ENCODE peak calls at places on chromosomes 4 and X, in eight cellular contexts. N is heart right ventricle, M is fibroblast of pulmonary artery, H is progenitor cell of endocrine pancreas, K is right lobe of liver, S is stomach, P is RWPE1, J is IMR-90. R is an unnamed sample.

GRCh38 chr4:61254406-61254805 is 54.3 kb downstream of the ADGRL3 start:
- DNase-seq in K (no peak), N (no peak), S (no peak), M (no peak), H (no peak), J (no peak), P (peak; percentile 25), R (no peak)

GRCh38 chr4:6343950-6344408 is 74.3 kb downstream of the WFS1 start:
- DNase-seq in S (peak; percentile 65), J (peak; percentile 80), P (peak; percentile 83), N (no peak), K (peak; percentile 45), H (no peak), M (peak; percentile 10), R (no peak)

GRCh38 chrX:93977641-93978040 is 303.6 kb downstream of the FAM133A start:
- DNase-seq in M (no peak), S (no peak), H (no peak), K (no peak), J (no peak), P (no peak), N (no peak), R (no peak)

GRCh38 chr4:177480796-177481195 is 38.6 kb upstream of the AGA start:
- DNase-seq in S (no peak), N (no peak), H (no peak), K (no peak), J (peak; percentile 93), M (no peak), P (no peak), R (no peak)

GRCh38 chr4:1541449-1542225 is 135.4 kb upstream of the NKX1-1 start:
- DNase-seq in P (no peak), H (no peak), M (no peak), S (no peak), N (no peak), J (no peak), K (peak; percentile 43), R (no peak)

GRCh38 chr4:106351016-106351415 is 17.6 kb downstream of the GIMD1 start:
- DNase-seq in P (no peak), S (no peak), H (no peak), M (no peak), N (no peak), J (no peak), K (no peak), R (no peak)

GRCh38 chrX:12401252-12401651 is 263.0 kb downstream of the FRMPD4 start:
- DNase-seq in H (no peak), K (no peak), S (no peak), P (no peak), N (peak; percentile 19), J (no peak), M (no peak), R (no peak)

GRCh38 chr4:158229768-158230167 is 19.5 kb downstream of the TMEM144 start:
- DNase-seq in K (no peak), H (no peak), M (no peak), J (no peak), S (no peak), N (no peak), P (no peak), R (no peak)

GRCh38 chr4:88027611-88028608 is 20.5 kb downstream of the PKD2 start:
- DNase-seq in N (no peak), J (peak; percentile 95), S (no peak), H (no peak), P (peak; percentile 72), M (peak; percentile 74), K (no peak), R (no peak)

GRCh38 chr4:128315756-128316520 is 28.3 kb upstream of the PGRMC2 start:
- DNase-seq in N (no peak), S (no peak), P (no peak), M (no peak), H (no peak), K (no peak), J (no peak), R (no peak)

GRCh38 chrX:72666451-72666850 is 47.7 kb downstream of the PHKA1 start:
- DNase-seq in K (no peak), J (peak; percentile 40), S (no peak), H (no peak), P (no peak), M (peak; percentile 37), N (no peak), R (no peak)

GRCh38 chrX:153886915-153887314 is 942 bp upstream of the L1CAM start:
- DNase-seq in J (no peak), S (no peak), M (no peak), H (no peak), P (no peak), N (no peak), K (no peak), R (no peak)

GRCh38 chr4:136369073-136369472 is 1163.2 kb downstream of the PCDH18 start:
- DNase-seq in M (peak; percentile 3), H (no peak), K (no peak), J (peak; percentile 26), S (no peak), N (no peak), P (no peak), R (no peak)

GRCh38 chr4:16967722-16968121 is 69.3 kb upstream of the LDB2 start:
- DNase-seq in P (no peak), H (no peak), M (no peak), N (peak; percentile 19), S (peak; percentile 28), K (no peak), J (peak; percentile 10), R (no peak)

GRCh38 chr4:96035727-96036126 is 195.8 kb downstream of the PDHA2 start:
- DNase-seq in K (no peak), J (no peak), M (peak; percentile 59), H (no peak), P (no peak), N (no peak), S (no peak), R (no peak)

GRCh38 chrX:119406739-119407138 is 7.6 kb downstream of the SLC25A43 start:
- DNase-seq in J (peak; percentile 34), M (peak; percentile 5), S (no peak), P (no peak), H (no peak), K (no peak), N (no peak), R (no peak)

GRCh38 chr4:150257338-150257737 is 179.1 kb downstream of the DCLK2 start:
- DNase-seq in J (no peak), P (no peak), H (no peak), K (no peak), S (no peak), N (no peak), M (no peak), R (no peak)

GRCh38 chr4:47032405-47033106 is 1.2 kb downstream of the GABRB1 start:
- DNase-seq in P (peak; percentile 26), S (peak; percentile 48), K (peak; percentile 62), J (peak; percentile 65), M (peak; percentile 60), H (peak; percentile 75), N (peak; percentile 59), R (peak; percentile 79)
- TF ChIP-seq CTCF in P (peak; percentile 69), S (peak; percentile 49), K (peak; percentile 65), J (peak; percentile 80), M (peak; percentile 76), H (peak; percentile 96), N (peak; percentile 77), R (peak; percentile 86)

GRCh38 chrX:1262369-1262768 is 6.2 kb upstream of the CSF2RA start:
- DNase-seq in N (no peak), S (no peak), M (no peak), H (no peak), K (no peak), P (no peak), J (no peak), R (no peak)

GRCh38 chrX:1265061-1265460 is 3.6 kb upstream of the CSF2RA start:
- DNase-seq in K (no peak), J (no peak), M (no peak), P (no peak), N (no peak), H (no peak), S (no peak), R (no peak)

GRCh38 chrX:1264556-1264955 is 4.1 kb upstream of the CSF2RA start:
- DNase-seq in H (no peak), S (no peak), M (no peak), K (no peak), P (no peak), J (no peak), N (no peak), R (no peak)

GRCh38 chrX:1261285-1261684 is 7.3 kb upstream of the CSF2RA start:
- DNase-seq in M (no peak), S (no peak), P (no peak), H (no peak), J (no peak), N (no peak), K (no peak), R (no peak)
- TF ChIP-seq CTCF in M (no peak), S (no peak), P (no peak), H (no peak), J (no peak), N (no peak), K (no peak), R (no peak)

DNA sequence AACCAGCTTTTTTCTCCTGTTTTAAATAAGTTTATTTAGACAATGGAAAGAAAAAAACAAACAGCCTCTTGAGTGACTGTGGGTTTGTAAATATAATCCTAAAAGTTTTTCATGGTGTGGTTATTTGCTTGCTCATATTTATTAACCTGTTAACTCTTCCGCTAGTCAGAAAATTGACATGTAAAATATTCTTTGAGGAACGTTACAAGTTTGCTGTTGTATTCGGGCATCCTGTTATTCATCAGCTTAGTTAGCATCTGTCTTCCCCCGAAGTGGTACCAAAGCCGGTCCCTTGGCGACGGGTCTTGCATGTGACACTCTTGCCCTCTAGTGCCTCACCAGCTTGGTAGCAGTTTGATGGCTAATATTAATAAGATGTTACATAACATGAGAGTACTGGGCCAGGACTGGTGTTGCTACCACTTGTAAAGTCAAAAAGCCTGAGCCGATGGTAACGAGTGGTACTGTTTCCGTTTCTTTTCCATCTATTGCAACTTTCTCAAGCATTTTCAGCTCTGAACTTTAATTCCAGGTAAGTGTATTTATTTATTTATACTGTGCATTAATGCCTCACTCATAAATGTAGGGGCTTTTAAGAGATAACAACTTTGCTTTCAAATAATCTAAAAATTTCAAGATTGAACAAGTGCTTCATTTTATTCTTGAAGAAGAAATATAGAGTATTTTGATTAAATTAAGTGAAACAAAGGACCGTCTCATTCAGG is at the start of gene NDST3:
- DNase-seq in P (peak; percentile 51), H (peak; percentile 41), S (peak; percentile 78), N (peak; percentile 6), J (peak; percentile 31), K (peak; percentile 75), M (peak; percentile 42), R (peak; percentile 32)
- TF ChIP-seq CTCF in P (peak; percentile 73), H (peak; percentile 66), S (peak; percentile 51), N (peak; percentile 22), J (peak; percentile 29), K (peak; percentile 31), M (peak; percentile 14), R (no peak)

DNA sequence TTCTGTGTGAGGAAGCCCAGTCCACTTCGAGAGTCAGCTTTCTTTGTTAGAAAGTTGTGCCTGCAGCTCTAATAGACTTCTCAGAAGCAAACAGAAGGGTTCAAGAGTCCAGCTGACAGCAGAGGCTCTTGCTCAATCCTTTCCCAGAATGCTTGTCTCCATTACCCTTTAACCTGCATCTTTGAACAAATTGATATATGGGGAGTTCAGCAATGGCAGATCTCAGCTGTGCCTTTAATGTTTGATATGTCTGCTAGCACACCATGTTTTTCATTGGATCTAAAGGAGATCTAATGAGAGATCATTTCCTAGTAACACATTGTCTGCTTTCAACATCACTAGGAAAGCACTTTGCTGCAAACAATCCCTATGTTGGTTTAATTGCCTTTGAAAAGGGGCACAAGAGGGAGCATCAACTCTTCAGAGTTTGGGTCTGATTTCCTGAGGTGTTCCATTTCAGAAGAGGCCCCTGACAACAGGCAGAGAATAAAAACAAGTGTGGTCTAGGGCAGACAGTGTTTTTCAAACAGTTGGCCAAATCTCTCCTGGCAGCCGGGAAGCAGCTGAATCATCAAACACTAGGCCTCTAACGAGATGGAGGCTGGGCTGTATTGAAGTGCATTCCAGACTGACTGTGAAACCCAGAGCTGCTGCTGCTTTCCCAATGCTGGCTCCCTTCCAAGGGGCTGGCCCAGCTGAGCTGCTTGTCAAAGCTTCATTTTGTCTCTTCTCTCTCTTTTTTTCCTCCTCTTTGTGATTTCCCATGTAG is 55.6 kb downstream of the LUZP4 start:
- DNase-seq in K (peak; percentile 89), M (peak; percentile 97), N (peak; percentile 84), J (peak; percentile 95), P (peak; percentile 73), H (no peak), S (peak; percentile 65), R (no peak)
- TF ChIP-seq CTCF in K (no peak), M (no peak), N (no peak), J (no peak), P (no peak), H (no peak), S (no peak), R (no peak)

R was measured in GM13976.